ENCODE peak calls at places on chromosomes 7 and 10, in four cellular contexts. One of them, this sample, is unnamed.

GRCh38 chr7:151940048-151940845 is 16.0 kb upstream of the GALNTL5 start:
- DNase-seq in Caco-2: no peak
- DNase-seq in GM23248: peak; percentile 82
- DNase-seq in GM06990: no peak
- DNase-seq in this sample: no peak

GRCh38 chr7:55774327-55775050 is 88.1 kb downstream of the SEPTIN14 start:
- DNase-seq in Caco-2: no peak
- DNase-seq in GM23248: no peak
- DNase-seq in GM06990: no peak
- DNase-seq in this sample: peak; percentile 49

GRCh38 chr10:77383861-77384553 is 253.6 kb downstream of the KCNMA1 start:
- DNase-seq in Caco-2: no peak
- DNase-seq in GM23248: no peak
- DNase-seq in GM06990: no peak
- DNase-seq in this sample: no peak

GRCh38 chr10:119297207-119297968 is 90.0 kb downstream of the GRK5 start:
- DNase-seq in Caco-2: no peak
- DNase-seq in GM23248: no peak
- DNase-seq in GM06990: no peak
- DNase-seq in this sample: no peak

GRCh38 chr7:157719008-157719682 is 382.3 kb downstream of the DNAJB6 start:
- DNase-seq in Caco-2: peak; percentile 22
- DNase-seq in GM23248: no peak
- DNase-seq in GM06990: no peak
- DNase-seq in this sample: peak; percentile 47

GRCh38 chr10:20405050-20405449 is 492.1 kb downstream of the NEBL start:
- DNase-seq in Caco-2: no peak
- DNase-seq in GM23248: no peak
- DNase-seq in GM06990: no peak
- DNase-seq in this sample: no peak

GRCh38 chr7:134420509-134421125 is 38.3 kb downstream of the AKR1B1 start:
- DNase-seq in Caco-2: peak; percentile 53
- DNase-seq in GM23248: peak; percentile 81
- DNase-seq in GM06990: no peak
- DNase-seq in this sample: peak; percentile 69

GRCh38 chr7:43630466-43630865 is 47.6 kb downstream of the STK17A start:
- DNase-seq in Caco-2: no peak
- DNase-seq in GM23248: no peak
- DNase-seq in GM06990: no peak
- DNase-seq in this sample: no peak

GRCh38 chr10:119191881-119192280 is 13.3 kb upstream of the PRDX3 start:
- DNase-seq in Caco-2: no peak
- DNase-seq in GM23248: no peak
- DNase-seq in GM06990: no peak
- DNase-seq in this sample: no peak

GRCh38 chr7:3128857-3129256 is 85.2 kb upstream of the CARD11 start:
- DNase-seq in Caco-2: no peak
- DNase-seq in GM23248: no peak
- DNase-seq in GM06990: no peak
- DNase-seq in this sample: no peak

GRCh38 chr7:15686209-15686956 is at the start of gene MEOX2:
- DNase-seq in Caco-2: no peak
- DNase-seq in GM23248: peak; percentile 66
- DNase-seq in GM06990: no peak
- DNase-seq in this sample: peak; percentile 46
- H3K4me3 ChIP-seq in Caco-2: peak within 1 kb of the TSS; percentile 19
- H3K4me3 ChIP-seq in GM23248: peak within 1 kb of the TSS; percentile 47
- H3K4me3 ChIP-seq in GM06990: no peak within 1 kb of the TSS
- H3K4me3 ChIP-seq in this sample: peak within 1 kb of the TSS; percentile 29

DNA sequence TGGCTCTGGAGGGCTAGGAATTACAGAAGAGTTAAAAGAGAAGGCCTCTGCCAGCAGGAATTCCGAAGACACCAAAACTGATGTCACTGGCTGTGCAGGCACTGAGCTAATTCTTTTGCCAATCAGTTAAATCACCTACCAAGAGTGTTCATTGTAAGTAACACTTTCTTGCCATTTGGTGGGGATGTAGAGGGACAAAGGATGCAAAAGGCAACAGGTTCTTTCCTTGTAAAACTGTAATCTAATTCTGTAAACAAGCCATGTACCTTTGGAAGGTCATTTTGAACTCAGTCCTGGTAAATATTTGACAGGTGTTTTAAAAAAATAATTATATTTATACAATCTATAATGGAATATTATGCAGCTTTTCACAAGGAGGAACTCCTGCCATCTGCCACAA is 438.4 kb downstream of the AUTS2 start:
- DNase-seq in Caco-2: no peak
- DNase-seq in GM23248: no peak
- DNase-seq in GM06990: no peak
- DNase-seq in this sample: no peak
- H3K27me3 ChIP-seq in Caco-2: no peaks in the 10 kb centered on the region
- H3K27me3 ChIP-seq in GM23248: no peaks in the 10 kb centered on the region
- H3K27me3 ChIP-seq in GM06990: no peaks in the 10 kb centered on the region
- H3K27me3 ChIP-seq in this sample: no peaks in the 10 kb centered on the region

GRCh38 chr10:1020460-1020859 is 5.2 kb downstream of the IDI2 start:
- DNase-seq in Caco-2: no peak
- DNase-seq in GM23248: no peak
- DNase-seq in GM06990: no peak
- DNase-seq in this sample: peak; percentile 19

GRCh38 chr10:1024103-1024502 is 1.6 kb downstream of the IDI2 start:
- DNase-seq in Caco-2: no peak
- DNase-seq in GM23248: no peak
- DNase-seq in GM06990: no peak
- DNase-seq in this sample: no peak

GRCh38 chr10:1019362-1019761 is 6.3 kb downstream of the IDI2 start:
- DNase-seq in Caco-2: no peak
- DNase-seq in GM23248: no peak
- DNase-seq in GM06990: no peak
- DNase-seq in this sample: no peak

GRCh38 chr10:1022413-1022812 is 3.2 kb downstream of the IDI2 start:
- DNase-seq in Caco-2: no peak
- DNase-seq in GM23248: no peak
- DNase-seq in GM06990: no peak
- DNase-seq in this sample: peak; percentile 44

GRCh38 chr10:1020966-1021365 is 4.7 kb downstream of the IDI2 start:
- DNase-seq in Caco-2: no peak
- DNase-seq in GM23248: no peak
- DNase-seq in GM06990: peak; percentile 31
- DNase-seq in this sample: peak; percentile 32
- H3K36me3 ChIP-seq in Caco-2: no peaks in the 10 kb centered on the region
- H3K36me3 ChIP-seq in GM23248: peaks cover 25% of the 10 kb centered on the region
- H3K36me3 ChIP-seq in GM06990: peaks cover 13% of the 10 kb centered on the region
- H3K36me3 ChIP-seq in this sample: peaks cover 15% of the 10 kb centered on the region

DNA sequence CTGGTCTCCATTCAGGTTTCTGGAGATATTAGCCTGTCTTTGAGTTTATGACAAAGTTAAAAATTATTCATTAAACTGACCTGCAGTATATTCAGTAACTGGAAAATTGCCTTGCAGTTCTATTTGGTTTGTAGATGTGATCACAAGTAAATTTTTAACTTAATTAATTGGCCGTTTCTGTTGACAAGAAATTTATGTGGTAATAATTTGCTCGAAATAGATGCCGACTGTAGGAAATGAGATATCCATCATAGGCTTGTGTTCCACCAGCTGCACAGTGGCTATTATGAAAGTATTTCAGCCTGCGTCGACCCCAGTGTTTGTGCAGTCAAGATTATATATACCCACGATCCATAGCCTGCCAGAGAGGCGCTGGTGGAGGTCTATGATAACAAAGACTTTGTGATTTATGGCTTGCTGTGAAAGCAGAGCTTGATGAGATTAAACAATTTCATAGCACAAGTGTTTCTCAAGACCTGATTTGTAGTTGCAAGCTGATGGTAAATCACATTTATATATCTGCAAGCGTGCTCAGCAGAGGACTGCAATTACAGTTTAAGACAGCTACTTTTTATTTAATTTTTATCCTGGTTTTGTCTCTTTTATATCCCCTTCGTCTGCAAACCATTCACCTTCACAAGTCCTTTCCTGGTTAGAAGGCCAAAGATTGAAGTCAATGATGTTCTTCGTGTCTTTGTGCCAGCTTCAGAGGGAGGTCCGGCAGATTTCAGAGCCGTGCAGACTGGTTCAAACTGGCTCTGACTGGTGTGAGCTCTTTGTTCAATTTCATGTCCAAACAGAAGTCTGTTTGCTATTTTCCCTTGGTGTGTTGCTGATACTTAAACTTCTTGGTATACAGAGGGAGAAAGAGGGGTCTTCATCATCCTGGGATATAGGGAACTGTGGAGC is 851.0 kb downstream of the LRMDA start:
- DNase-seq in Caco-2: no peak
- DNase-seq in GM23248: no peak
- DNase-seq in GM06990: no peak
- DNase-seq in this sample: no peak
- H3K4me3 ChIP-seq in Caco-2: no peak overlapping the region
- H3K4me3 ChIP-seq in GM23248: no peak overlapping the region
- H3K4me3 ChIP-seq in GM06990: no peak overlapping the region
- H3K4me3 ChIP-seq in this sample: no peak overlapping the region

GRCh38 chr10:100652406-100653130 is 92.8 kb upstream of the PAX2 start:
- DNase-seq in Caco-2: no peak
- DNase-seq in GM23248: no peak
- DNase-seq in GM06990: no peak
- DNase-seq in this sample: no peak

GRCh38 chr10:100651916-100652315 is 93.5 kb upstream of the PAX2 start:
- DNase-seq in Caco-2: no peak
- DNase-seq in GM23248: no peak
- DNase-seq in GM06990: no peak
- DNase-seq in this sample: no peak

GRCh38 chr10:100653957-100654834 is 91.2 kb upstream of the PAX2 start:
- DNase-seq in Caco-2: no peak
- DNase-seq in GM23248: peak; percentile 44
- DNase-seq in GM06990: no peak
- DNase-seq in this sample: peak; percentile 88

GRCh38 chr10:100654835-100655759 is 90.3 kb upstream of the PAX2 start:
- DNase-seq in Caco-2: no peak
- DNase-seq in GM23248: peak; percentile 12
- DNase-seq in GM06990: no peak
- DNase-seq in this sample: peak; percentile 88

DNA sequence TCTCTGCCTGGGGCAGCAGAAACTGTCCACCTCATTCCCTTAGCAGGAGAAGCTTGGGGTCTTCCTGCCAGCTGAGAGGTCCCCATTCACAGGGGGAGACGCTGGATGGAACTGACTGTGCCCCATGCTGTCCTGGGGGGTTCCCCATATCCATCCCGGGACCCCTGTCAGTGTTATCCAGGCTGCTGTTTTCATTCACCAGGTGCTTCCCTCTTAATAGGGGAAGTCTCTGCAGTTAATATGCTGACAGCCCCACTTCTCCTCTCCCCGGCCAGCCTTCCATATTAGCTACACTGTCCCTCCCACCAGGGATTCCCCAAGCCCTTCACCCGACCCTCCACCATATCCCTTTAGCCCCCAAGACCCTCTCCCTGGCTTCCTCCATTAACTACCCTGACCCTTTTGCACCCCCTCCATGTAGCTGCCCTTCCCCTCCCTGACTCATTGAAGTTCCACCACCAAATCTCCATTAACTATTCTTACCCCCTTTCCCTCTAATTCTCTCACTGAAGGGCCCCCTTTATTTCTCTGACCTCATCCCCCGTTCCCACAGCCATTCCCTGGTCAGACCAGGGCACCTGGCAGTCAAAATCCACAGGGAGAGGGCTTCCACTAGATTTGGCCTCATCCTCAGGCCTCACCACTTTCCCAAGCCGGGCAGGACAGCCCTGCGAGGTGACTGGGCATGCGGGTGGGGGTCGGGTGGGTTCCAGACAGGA is 92.0 kb upstream of the PAX2 start:
- DNase-seq in Caco-2: no peak
- DNase-seq in GM23248: no peak
- DNase-seq in GM06990: no peak
- DNase-seq in this sample: no peak
- H3K27me3 ChIP-seq in Caco-2: peaks cover 2% of the 10 kb centered on the region
- H3K27me3 ChIP-seq in GM23248: peaks cover 53% of the 10 kb centered on the region
- H3K27me3 ChIP-seq in GM06990: peaks cover 5% of the 10 kb centered on the region
- H3K27me3 ChIP-seq in this sample: peaks cover 51% of the 10 kb centered on the region

GRCh38 chr7:128847721-128848211 is 14.9 kb upstream of the ATP6V1F start:
- DNase-seq in Caco-2: no peak
- DNase-seq in GM23248: no peak
- DNase-seq in GM06990: no peak
- DNase-seq in this sample: no peak

GRCh38 chr7:128848289-128849155 is 14.1 kb upstream of the ATP6V1F start:
- DNase-seq in Caco-2: no peak
- DNase-seq in GM23248: no peak
- DNase-seq in GM06990: no peak
- DNase-seq in this sample: no peak

GRCh38 chr7:128846781-128847444 is 15.7 kb upstream of the ATP6V1F start:
- DNase-seq in Caco-2: no peak
- DNase-seq in GM23248: no peak
- DNase-seq in GM06990: no peak
- DNase-seq in this sample: no peak

GRCh38 chr7:128849804-128850490 is 12.7 kb upstream of the ATP6V1F start:
- DNase-seq in Caco-2: no peak
- DNase-seq in GM23248: no peak
- DNase-seq in GM06990: no peak
- DNase-seq in this sample: no peak

DNA sequence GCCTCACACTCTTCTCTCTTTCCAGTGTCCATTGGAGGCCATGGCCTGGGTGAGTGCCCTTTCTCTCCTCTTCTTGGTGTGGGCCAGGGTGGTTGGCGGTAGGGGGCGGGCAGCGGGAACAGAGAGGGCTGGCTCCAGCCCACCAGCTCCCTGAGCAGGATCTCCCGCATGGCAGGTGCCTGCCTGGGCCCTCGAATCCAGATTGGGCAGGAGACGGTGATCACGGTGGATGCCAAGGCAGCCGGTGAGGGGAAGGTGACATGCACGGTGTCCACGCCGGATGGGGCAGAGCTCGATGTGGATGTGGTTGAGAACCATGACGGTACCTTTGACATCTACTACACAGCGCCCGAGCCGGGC is 13.5 kb upstream of the ATP6V1F start:
- DNase-seq in Caco-2: no peak
- DNase-seq in GM23248: no peak
- DNase-seq in GM06990: no peak
- DNase-seq in this sample: no peak
- H3K36me3 ChIP-seq in Caco-2: no peaks in the 10 kb centered on the region
- H3K36me3 ChIP-seq in GM23248: peaks cover 56% of the 10 kb centered on the region
- H3K36me3 ChIP-seq in GM06990: no peaks in the 10 kb centered on the region
- H3K36me3 ChIP-seq in this sample: peaks cover 1% of the 10 kb centered on the region